ENCODE peak calls at places on chromosomes 11 and 22, in five cellular contexts. B, A, V, N and Q are unnamed samples.

GRCh38 chr22:27585141-27585540 is 216.4 kb downstream of the MN1 start:
- DNase-seq in A (no peak), B (no peak), N (no peak), V (no peak), Q (no peak)

GRCh38 chr11:132095230-132096165 is 725.1 kb downstream of the NTM start:
- DNase-seq in A (no peak), N (no peak), B (no peak), V (no peak), Q (no peak)

GRCh38 chr11:34404280-34404679 is 34.5 kb upstream of the CAT start:
- DNase-seq in A (no peak), N (no peak), B (no peak), V (no peak), Q (no peak)

GRCh38 chr11:129189646-129190045 is 2.5 kb downstream of the ARHGAP32 start:
- DNase-seq in N (no peak), A (no peak), V (no peak), B (no peak), Q (no peak)

GRCh38 chr11:72014761-72015320 is 16.1 kb downstream of the IL18BP start:
- DNase-seq in V (no peak), A (peak), B (no peak), N (peak), Q (no peak)

GRCh38 chr11:126606484-126606883 is 251.0 kb downstream of the ST3GAL4 start:
- DNase-seq in A (no peak), B (no peak), N (no peak), V (no peak), Q (no peak)

GRCh38 chr22:44047891-44048301 is 23.8 kb downstream of the PARVB start:
- DNase-seq in N (no peak), V (no peak), B (no peak), A (no peak), Q (no peak)

GRCh38 chr11:113457784-113458183 is 17.4 kb downstream of the DRD2 start:
- DNase-seq in V (no peak), A (no peak), N (no peak), B (no peak), Q (no peak)

GRCh38 chr11:16831281-16832192 is 93.1 kb downstream of the C11orf58 start:
- DNase-seq in V (no peak), A (no peak), N (no peak), B (peak), Q (no peak)

GRCh38 chr22:21621025-21621424 is 8.8 kb downstream of the YDJC start:
- DNase-seq in N (no peak), A (no peak), B (no peak), V (no peak), Q (no peak)

GRCh38 chr11:44774131-44774530 is 47.4 kb downstream of the TSPAN18 start:
- DNase-seq in N (no peak), A (no peak), B (no peak), V (peak), Q (no peak)

GRCh38 chr22:32106930-32107329 is 52.2 kb downstream of the C22orf42 start:
- DNase-seq in N (no peak), V (no peak), B (no peak), A (no peak), Q (no peak)

GRCh38 chr11:62540804-62541671 is 5.6 kb downstream of the AHNAK start:
- DNase-seq in N (peak), B (no peak), A (no peak), V (no peak), Q (no peak)

GRCh38 chr22:44180706-44181032 is at the start of gene PARVG:
- DNase-seq in A (no peak), V (no peak), B (no peak), N (no peak), Q (no peak)

GRCh38 chr22:20009018-20009482 is 7.6 kb downstream of the ARVCF start:
- DNase-seq in N (no peak), A (no peak), B (no peak), V (no peak), Q (no peak)

GRCh38 chr11:78786746-78787145 is 212.1 kb upstream of the NARS2 start:
- DNase-seq in N (no peak), B (no peak), V (no peak), A (no peak), Q (no peak)

GRCh38 chr22:31089101-31090100 is 8.3 kb downstream of the SMTN start:
- DNase-seq in N (peak), V (no peak), A (no peak), B (peak), Q (no peak)

GRCh38 chr22:31092161-31092560 is 11.0 kb downstream of the SMTN start:
- DNase-seq in N (no peak), A (no peak), V (no peak), B (no peak), Q (no peak)

GRCh38 chr22:31090217-31091085 is 9.3 kb downstream of the SMTN start:
- DNase-seq in V (no peak), N (no peak), B (no peak), A (no peak), Q (no peak)

GRCh38 chr22:31093090-31093850 is 12.2 kb downstream of the SMTN start:
- DNase-seq in V (peak), B (peak), N (peak), A (no peak), Q (no peak)

DNA sequence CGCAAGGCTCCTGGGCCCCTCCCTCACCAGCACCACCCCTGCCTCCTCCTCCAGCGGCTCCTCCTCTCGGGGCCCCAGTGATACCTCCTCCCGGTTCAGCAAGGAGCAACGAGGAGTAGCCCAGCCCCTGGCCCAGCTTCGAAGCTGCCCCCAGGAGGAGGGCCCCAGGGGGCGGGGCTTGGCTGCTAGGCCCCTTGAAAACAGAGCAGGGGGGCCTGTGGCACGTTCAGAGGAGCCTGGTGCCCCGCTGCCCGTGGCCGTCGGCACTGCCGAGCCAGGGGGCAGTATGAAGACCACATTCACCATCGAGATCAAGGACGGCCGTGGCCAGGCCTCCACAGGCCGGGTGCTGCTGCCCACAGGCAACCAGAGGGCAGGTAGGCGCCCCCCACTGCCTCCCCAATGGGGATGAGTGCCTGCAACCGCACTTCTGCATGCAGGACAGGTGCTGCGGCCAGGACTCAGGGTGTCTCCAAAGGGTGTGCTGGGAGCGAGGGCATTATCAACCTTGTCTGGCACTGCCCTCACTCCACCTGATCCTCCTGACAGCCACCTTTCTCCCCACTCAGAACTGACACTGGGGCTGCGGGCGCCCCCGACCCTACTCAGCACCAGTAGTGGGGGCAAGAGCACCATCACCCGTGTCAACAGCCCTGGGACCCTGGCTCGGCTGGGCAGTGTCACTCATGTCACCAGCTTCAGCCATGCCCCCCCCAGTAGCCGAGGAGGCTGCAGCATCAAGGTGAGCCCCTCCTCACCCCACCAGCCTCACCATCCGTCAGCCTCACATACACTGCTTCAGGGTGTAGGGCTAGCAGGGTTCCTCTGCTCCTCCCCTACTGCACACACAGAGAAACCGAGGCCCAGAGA is 10.2 kb downstream of the SMTN start:
- DNase-seq in B (no peak), V (no peak), A (no peak), N (peak), Q (no peak)
- TF ChIP-seq POLR2A in B (no peak), V (no peak), A (no peak), N (no peak), Q (no peak)

GRCh38 chr11:43747130-43747802 is 66.7 kb downstream of the HSD17B12 start:
- DNase-seq in B (no peak), A (no peak), V (no peak), N (no peak), Q (no peak)
- TF ChIP-seq POLR2A in B (no peak), A (no peak), V (no peak), N (no peak), Q (no peak)

GRCh38 chr11:1092145-1092670 is 17.5 kb downstream of the MUC2 start:
- DNase-seq in A (no peak), V (no peak), B (no peak), N (no peak), Q (no peak)
- TF ChIP-seq POLR2A in A (no peak), V (no peak), B (no peak), N (no peak), Q (no peak)

DNA sequence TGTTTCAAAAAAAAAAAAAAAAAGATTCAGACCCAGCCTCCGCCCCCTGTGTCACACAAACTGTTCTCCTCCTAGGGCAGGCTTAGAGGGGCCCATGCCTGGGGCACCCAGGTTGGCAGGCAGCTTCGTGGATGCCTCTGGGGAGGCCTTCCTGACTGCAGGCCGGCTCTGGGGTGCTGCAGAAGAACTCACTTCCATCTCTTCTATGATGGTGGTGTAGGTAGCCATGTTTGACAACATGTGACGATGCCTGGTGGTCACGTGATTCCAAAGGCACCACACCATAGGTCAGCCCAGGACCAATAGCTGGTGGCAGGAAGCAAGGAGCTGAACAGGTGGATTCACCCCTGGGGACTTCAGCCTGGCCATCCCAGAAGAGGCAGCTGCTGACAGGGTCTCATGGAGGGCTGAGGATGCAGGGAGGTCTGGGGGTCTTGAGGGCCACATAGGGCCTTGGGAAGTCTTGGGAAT is 24.1 kb upstream of the CELSR1 start:
- DNase-seq in B (peak), A (no peak), N (no peak), V (no peak), Q (no peak)
- TF ChIP-seq POLR2A in B (no peak), A (no peak), N (no peak), V (no peak), Q (no peak)

GRCh38 chr11:1304376-1304775 is 5.1 kb downstream of the TOLLIP start:
- DNase-seq in A (no peak), V (no peak), N (no peak), B (no peak), Q (no peak)
- TF ChIP-seq POLR2A in A (no peak), V (no peak), N (no peak), B (no peak), Q (no peak)

GRCh38 chr11:124877631-124878496 is 12.6 kb downstream of the ROBO3 start:
- DNase-seq in V (no peak), N (no peak), A (no peak), B (no peak), Q (no peak)

GRCh38 chr11:124878497-124879228 is 13.4 kb downstream of the ROBO3 start:
- DNase-seq in B (no peak), V (no peak), N (no peak), A (no peak), Q (no peak)

GRCh38 chr11:124875943-124876817 is 10.9 kb downstream of the ROBO3 start:
- DNase-seq in A (peak), B (peak), N (peak), V (peak), Q (peak)

GRCh38 chr11:124875401-124875800 is 10.2 kb downstream of the ROBO3 start:
- DNase-seq in N (no peak), A (no peak), B (no peak), V (no peak), Q (no peak)

GRCh38 chr11:124876818-124877630 is 11.8 kb downstream of the ROBO3 start:
- DNase-seq in A (no peak), V (no peak), N (no peak), B (no peak), Q (no peak)
- TF ChIP-seq POLR2A in A (no peak), V (no peak), N (peak), B (no peak), Q (no peak)

GRCh38 chr22:36336246-36337182 is 51.3 kb downstream of the MYH9 start:
- DNase-seq in V (no peak), N (no peak), B (no peak), A (no peak), Q (no peak)
- TF ChIP-seq POLR2A in V (no peak), N (no peak), B (no peak), A (no peak), Q (no peak)